ENCODE peak calls at places on chromosomes 11 and 22, in five cellular contexts. One of them, this sample, is unnamed.

GRCh38 chr11:103338621-103339484 is 229.6 kb downstream of the DYNC2H1 start:
- DNase-seq in EH: peak
- DNase-seq in ACHN: peak
- DNase-seq in stimulated activated CD8-positive, alpha-beta memory T cell treated with anti-CD3 and anti-CD28 coated beads, Interleukin-7, amount 100 ng/mL, for 1 hour: no peak
- DNase-seq in natural killer cell: no peak
- DNase-seq in this sample: no peak

GRCh38 chr11:120013325-120014250 is 124.3 kb downstream of the TRIM29 start:
- DNase-seq in EH: peak
- DNase-seq in ACHN: peak
- DNase-seq in stimulated activated CD8-positive, alpha-beta memory T cell treated with anti-CD3 and anti-CD28 coated beads, Interleukin-7, amount 100 ng/mL, for 1 hour: no peak
- DNase-seq in natural killer cell: no peak
- DNase-seq in this sample: no peak

GRCh38 chr11:69352715-69353325 is 58.9 kb downstream of the MYEOV start:
- DNase-seq in EH: peak
- DNase-seq in ACHN: peak
- DNase-seq in stimulated activated CD8-positive, alpha-beta memory T cell treated with anti-CD3 and anti-CD28 coated beads, Interleukin-7, amount 100 ng/mL, for 1 hour: no peak
- DNase-seq in natural killer cell: no peak
- DNase-seq in this sample: peak

GRCh38 chr22:28116261-28116673 is 197.2 kb upstream of the PITPNB start:
- DNase-seq in EH: peak
- DNase-seq in ACHN: peak
- DNase-seq in stimulated activated CD8-positive, alpha-beta memory T cell treated with anti-CD3 and anti-CD28 coated beads, Interleukin-7, amount 100 ng/mL, for 1 hour: no peak
- DNase-seq in natural killer cell: no peak
- DNase-seq in this sample: peak

GRCh38 chr11:18836415-18836814 is 44.8 kb upstream of the PTPN5 start:
- DNase-seq in EH: peak
- DNase-seq in ACHN: peak
- DNase-seq in stimulated activated CD8-positive, alpha-beta memory T cell treated with anti-CD3 and anti-CD28 coated beads, Interleukin-7, amount 100 ng/mL, for 1 hour: no peak
- DNase-seq in natural killer cell: no peak
- DNase-seq in this sample: no peak

GRCh38 chr22:45072322-45072903 is 62.6 kb upstream of the PHF21B start:
- DNase-seq in EH: peak
- DNase-seq in ACHN: peak
- DNase-seq in stimulated activated CD8-positive, alpha-beta memory T cell treated with anti-CD3 and anti-CD28 coated beads, Interleukin-7, amount 100 ng/mL, for 1 hour: no peak
- DNase-seq in natural killer cell: no peak
- DNase-seq in this sample: peak

GRCh38 chr11:67265633-67266423 is 445 bp upstream of the GRK2 start:
- DNase-seq in EH: peak
- DNase-seq in ACHN: peak
- DNase-seq in stimulated activated CD8-positive, alpha-beta memory T cell treated with anti-CD3 and anti-CD28 coated beads, Interleukin-7, amount 100 ng/mL, for 1 hour: peak
- DNase-seq in natural killer cell: peak
- DNase-seq in this sample: no peak

GRCh38 chr11:82864268-82864667 is 36.0 kb downstream of the PRCP start:
- DNase-seq in EH: peak
- DNase-seq in ACHN: peak
- DNase-seq in stimulated activated CD8-positive, alpha-beta memory T cell treated with anti-CD3 and anti-CD28 coated beads, Interleukin-7, amount 100 ng/mL, for 1 hour: no peak
- DNase-seq in natural killer cell: no peak
- DNase-seq in this sample: no peak

GRCh38 chr11:121318848-121319834 is 26.6 kb downstream of the SC5D start:
- DNase-seq in EH: peak
- DNase-seq in ACHN: peak
- DNase-seq in stimulated activated CD8-positive, alpha-beta memory T cell treated with anti-CD3 and anti-CD28 coated beads, Interleukin-7, amount 100 ng/mL, for 1 hour: no peak
- DNase-seq in natural killer cell: no peak
- DNase-seq in this sample: no peak